ENCODE peak calls at places on chromosome 9, in nine cellular contexts. P is aorta, A is sciatic nerve, C is RPMI7951, Q is GM04504, Y is amniotic stem cell, D is BE2C, X is HCEC 1CT, S is fibroblast of villous mesenchyme. M is an unnamed sample.
A peak's percentile ranks its signal among the peaks of the same experiment; 100 is the strongest.

GRCh38 chr9:92270511-92270910 is 23.0 kb downstream of the IARS1 start:
- DNase-seq in P (no peak), A (no peak), C (no peak), Q (no peak), Y (no peak), D (no peak), X (no peak), S (no peak), M (no peak)

GRCh38 chr9:127185931-127186781 is 63.7 kb upstream of the ANGPTL2 start:
- DNase-seq in P (peak; percentile 94), A (peak; percentile 89), C (peak; percentile 74), Q (peak; percentile 97), Y (peak; percentile 95), D (no peak), X (peak; percentile 75), S (peak; percentile 98), M (peak; percentile 95)

GRCh38 chr9:130186839-130187522 is 14.8 kb downstream of the NCS1 start:
- DNase-seq in P (peak; percentile 80), A (no peak), C (peak; percentile 81), Q (peak; percentile 51), Y (peak; percentile 29), D (peak; percentile 81), X (peak; percentile 39), S (peak; percentile 61), M (no peak)

GRCh38 chr9:21806644-21807043 is 4.2 kb downstream of the MTAP start:
- DNase-seq in P (no peak), A (no peak), C (no peak), Q (no peak), Y (no peak), D (no peak), X (no peak), S (no peak), M (no peak)

GRCh38 chr9:16202913-16203734 is 650.3 kb downstream of the CCDC171 start:
- DNase-seq in P (no peak), A (no peak), C (peak; percentile 89), Q (peak; percentile 80), Y (peak; percentile 56), D (no peak), X (peak; percentile 89), S (peak; percentile 91), M (no peak)

GRCh38 chr9:114724741-114725140 is 42.7 kb upstream of the TEX48 start:
- DNase-seq in P (no peak), A (no peak), C (no peak), Q (no peak), Y (no peak), D (no peak), X (no peak), S (no peak), M (no peak)

GRCh38 chr9:1647776-1648175 is 367.4 kb upstream of the SMARCA2 start:
- DNase-seq in P (no peak), A (no peak), C (peak; percentile 3), Q (no peak), Y (no peak), D (no peak), X (no peak), S (peak; percentile 1), M (no peak)

GRCh38 chr9:133331641-133332380 is 4.2 kb downstream of the SURF6 start:
- DNase-seq in P (peak; percentile 43), A (peak; percentile 54), C (no peak), Q (no peak), Y (no peak), D (no peak), X (no peak), S (no peak), M (peak; percentile 55)

GRCh38 chr9:123679330-123679987 is 250.5 kb downstream of the DENND1A start:
- DNase-seq in P (no peak), A (no peak), C (peak; percentile 48), Q (peak; percentile 55), Y (no peak), D (no peak), X (peak; percentile 15), S (peak; percentile 55), M (no peak)

GRCh38 chr9:96047741-96048115 is 172.2 kb downstream of the ERCC6L2 start:
- DNase-seq in P (no peak), A (no peak), C (no peak), Q (no peak), Y (no peak), D (no peak), X (no peak), S (no peak), M (no peak)

GRCh38 chr9:19049872-19050636 is 827 bp downstream of the RRAGA start:
- DNase-seq in P (no peak), A (no peak), C (peak; percentile 51), Q (peak; percentile 16), Y (no peak), D (no peak), X (peak; percentile 3), S (peak; percentile 46), M (no peak)

GRCh38 chr9:109299901-109300300 is 21.0 kb downstream of the EPB41L4B start:
- DNase-seq in P (no peak), A (no peak), C (no peak), Q (no peak), Y (no peak), D (no peak), X (no peak), S (no peak), M (no peak)

GRCh38 chr9:7561527-7561926 is 238.1 kb downstream of the DMAC1 start:
- DNase-seq in P (no peak), A (no peak), C (no peak), Q (no peak), Y (no peak), D (no peak), X (no peak), S (no peak), M (no peak)

GRCh38 chr9:121736147-121736721 is 84.8 kb downstream of the DAB2IP start:
- DNase-seq in P (peak; percentile 89), A (peak; percentile 90), C (no peak), Q (no peak), Y (no peak), D (no peak), X (peak; percentile 40), S (peak; percentile 62), M (peak; percentile 92)

GRCh38 chr9:123174079-123174478 is 94.3 kb downstream of the STRBP start:
- DNase-seq in P (no peak), A (no peak), C (no peak), Q (no peak), Y (no peak), D (no peak), X (no peak), S (no peak), M (no peak)

GRCh38 chr9:86405926-86406325 is 51.7 kb upstream of the TUT7 start:
- DNase-seq in P (no peak), A (no peak), C (peak; percentile 79), Q (peak; percentile 66), Y (peak; percentile 69), D (no peak), X (peak; percentile 96), S (peak; percentile 80), M (no peak)